ENCODE peak calls at places on chromosome 20, in seven cellular contexts. C is GM23338, S is sigmoid colon, M is breast epithelium, W is HCT116, P is stomach, Z is prostate gland. H is an unnamed sample.

GRCh38 chr20:3181270-3181669 is 7.9 kb upstream of the LZTS3 start:
- DNase-seq in P (no peak), M (no peak), S (no peak), W (no peak), C (no peak), Z (no peak), H (no peak)

GRCh38 chr20:3786126-3786484 is 435 bp downstream of the CENPB start:
- DNase-seq in P (peak), M (no peak), Z (peak), W (no peak), S (no peak), C (peak), H (no peak)

GRCh38 chr20:62607366-62608217 is 34.7 kb upstream of the SLCO4A1 start:
- DNase-seq in S (no peak), M (no peak), W (no peak), Z (no peak), C (no peak), P (no peak), H (no peak)

GRCh38 chr20:64161595-64162238 is 2.5 kb upstream of the MYT1 start:
- DNase-seq in S (no peak), Z (peak), C (peak), P (no peak), M (no peak), W (no peak), H (peak)

GRCh38 chr20:13333793-13334192 is 112.7 kb downstream of the ISM1 start:
- DNase-seq in Z (no peak), C (no peak), W (no peak), P (no peak), M (no peak), S (no peak), H (no peak)

GRCh38 chr20:4894981-4895381 is 106.3 kb downstream of the SLC23A2 start:
- DNase-seq in P (no peak), S (no peak), Z (no peak), M (no peak), C (no peak), W (no peak), H (no peak)

GRCh38 chr20:8895472-8895871 is 173.4 kb upstream of the PLCB4 start:
- DNase-seq in Z (no peak), C (peak), S (no peak), P (no peak), W (no peak), M (no peak), H (no peak)

GRCh38 chr20:44981736-44982406 is 15.6 kb downstream of the STK4 start:
- DNase-seq in Z (no peak), P (no peak), C (no peak), S (no peak), W (no peak), M (no peak), H (no peak)

GRCh38 chr20:53837126-53837826 is 233.1 kb downstream of the BCAS1 start:
- DNase-seq in M (no peak), Z (no peak), W (no peak), P (no peak), C (no peak), S (no peak), H (no peak)

GRCh38 chr20:52090036-52090435 is 101.5 kb downstream of the ZFP64 start:
- DNase-seq in M (no peak), S (no peak), C (no peak), Z (no peak), P (no peak), W (no peak), H (no peak)

GRCh38 chr20:40635990-40636389 is 53.0 kb downstream of the MAFB start:
- DNase-seq in C (no peak), Z (no peak), W (no peak), M (no peak), S (no peak), P (no peak), H (no peak)

GRCh38 chr20:33791021-33791420 is 20.1 kb upstream of the CHMP4B start:
- DNase-seq in Z (no peak), S (no peak), P (no peak), C (no peak), M (no peak), W (no peak), H (no peak)

GRCh38 chr20:10402938-10403593 is 31.0 kb downstream of the MKKS start:
- DNase-seq in M (no peak), S (no peak), P (no peak), W (no peak), C (no peak), Z (no peak), H (no peak)

GRCh38 chr20:51106011-51106410 is 83.1 kb upstream of the KCNG1 start:
- DNase-seq in M (no peak), Z (no peak), W (no peak), C (no peak), P (no peak), S (no peak), H (no peak)

GRCh38 chr20:24491043-24491756 is 21.8 kb downstream of the SYNDIG1 start:
- DNase-seq in S (peak), W (no peak), Z (no peak), M (no peak), C (no peak), P (no peak), H (no peak)

GRCh38 chr20:21052241-21052640 is 53.9 kb downstream of the LINC00237 start:
- DNase-seq in M (no peak), C (no peak), P (no peak), Z (no peak), S (no peak), W (no peak), H (no peak)

GRCh38 chr20:2652724-2653510 is 485 bp downstream of the NOP56 start:
- DNase-seq in M (no peak), S (no peak), W (no peak), C (peak), P (no peak), Z (peak), H (peak)

GRCh38 chr20:8244637-8245036 is 112.6 kb downstream of the PLCB1 start:
- DNase-seq in Z (peak), P (no peak), S (peak), C (no peak), M (no peak), W (no peak), H (no peak)

GRCh38 chr20:46040902-46041535 is 12.0 kb downstream of the SLC12A5 start:
- DNase-seq in C (peak), W (no peak), S (no peak), P (peak), M (no peak), Z (no peak), H (no peak)

GRCh38 chr20:58044286-58044685 is 184.2 kb downstream of the ANKRD60 start:
- DNase-seq in C (no peak), Z (no peak), M (no peak), S (no peak), P (no peak), W (no peak), H (no peak)

GRCh38 chr20:41049451-41049850 is 20.8 kb downstream of the TOP1 start:
- DNase-seq in S (no peak), W (no peak), M (no peak), C (no peak), Z (no peak), P (no peak), H (no peak)

GRCh38 chr20:10119336-10119735 is 84.5 kb downstream of the ANKEF1 start:
- DNase-seq in S (no peak), W (no peak), C (peak), P (no peak), M (no peak), Z (no peak), H (no peak)

GRCh38 chr20:327946-328563 is 2.7 kb downstream of the SOX12 start:
- DNase-seq in C (no peak), S (no peak), P (no peak), W (no peak), M (no peak), Z (no peak), H (no peak)

GRCh38 chr20:22974354-22974753 is 60.8 kb upstream of the SSTR4 start:
- DNase-seq in Z (no peak), M (no peak), W (peak), C (peak), S (no peak), P (peak), H (peak)
- H3K27ac ChIP-seq in Z (no peak), M (no peak), W (no peak), C (no peak), S (no peak), P (no peak), H (no peak)

DNA sequence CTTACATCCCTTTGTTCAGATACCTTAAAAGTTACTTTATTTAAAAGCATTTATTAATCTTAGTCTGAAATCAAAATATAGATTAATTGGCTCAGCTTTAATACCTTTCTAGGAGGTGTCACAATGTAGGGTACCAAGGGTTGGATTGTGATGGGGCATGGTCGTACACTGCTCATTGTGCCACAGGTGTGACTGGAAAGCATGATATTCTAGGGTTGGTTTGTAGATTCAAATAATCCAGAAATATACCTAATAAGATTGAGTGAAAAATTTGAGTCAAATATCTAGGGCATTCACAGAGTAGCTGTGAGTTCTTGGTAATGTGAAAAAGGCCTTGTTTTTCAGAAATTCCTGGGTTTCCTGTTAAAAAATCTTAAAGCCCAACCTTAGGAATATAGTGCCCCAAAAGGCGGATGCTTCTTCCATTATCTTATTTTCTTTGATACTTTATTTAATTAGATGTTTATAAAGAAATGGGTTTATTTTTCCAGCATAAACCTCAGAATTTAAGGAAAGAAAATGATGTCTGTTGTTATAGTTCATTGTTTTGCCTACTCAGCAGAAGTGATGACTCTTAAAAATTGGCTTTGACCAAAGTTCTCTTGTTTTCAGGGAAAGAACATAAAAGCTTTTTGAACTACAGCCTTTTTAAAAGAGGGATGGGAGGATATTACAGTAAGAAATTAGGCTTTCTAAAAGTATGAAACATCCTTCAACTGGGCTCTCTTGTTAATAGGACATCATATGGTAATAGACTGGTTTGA is 4.9 kb downstream of the SRSF6 start:
- DNase-seq in Z (no peak), P (no peak), W (no peak), M (no peak), S (no peak), C (no peak), H (no peak)
- TF ChIP-seq POLR2AphosphoS5 in Z (no peak), P (no peak), W (no peak), M (no peak), S (no peak), C (no peak), H (no peak)

GRCh38 chr20:37757550-37757949 is 63.7 kb downstream of the CTNNBL1 start:
- DNase-seq in P (no peak), C (peak), Z (no peak), M (no peak), W (no peak), S (no peak), H (no peak)
- H3K27ac ChIP-seq in P (no peak), C (peak), Z (no peak), M (no peak), W (no peak), S (no peak), H (no peak)

GRCh38 chr20:35724321-35725230 is 17.5 kb downstream of the RBM39 start:
- DNase-seq in Z (no peak), C (no peak), S (no peak), W (no peak), P (no peak), M (no peak), H (no peak)
- TF ChIP-seq POLR2AphosphoS5 in Z (no peak), C (no peak), S (no peak), W (no peak), P (no peak), M (no peak), H (no peak)

GRCh38 chr20:16551601-16552419 is 21.4 kb downstream of the KIF16B start:
- DNase-seq in Z (no peak), M (no peak), C (no peak), S (no peak), P (no peak), W (no peak), H (no peak)
- H3K27ac ChIP-seq in Z (no peak), M (peak), C (no peak), S (no peak), P (no peak), W (no peak), H (no peak)

DNA sequence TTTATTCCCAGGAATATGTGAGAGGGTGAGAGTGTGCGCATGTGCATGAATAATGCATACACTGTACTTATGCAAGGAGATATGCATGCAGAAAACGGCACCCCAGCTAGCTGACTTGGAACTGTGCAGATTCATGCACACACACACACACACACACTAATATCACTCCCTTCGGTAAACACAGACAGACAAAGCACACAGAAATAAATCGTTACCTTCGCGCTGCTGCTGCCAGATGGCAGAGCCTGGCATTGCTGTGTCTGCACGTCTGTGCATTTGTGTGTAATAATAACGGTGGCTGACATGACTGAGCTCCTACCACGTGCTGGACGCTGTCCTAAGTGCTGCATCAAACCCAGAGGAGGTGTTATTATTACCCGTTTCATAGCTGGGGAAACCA is 36.8 kb downstream of the PREX1 start:
- DNase-seq in P (no peak), S (peak), Z (peak), W (no peak), M (no peak), C (no peak), H (no peak)
- TF ChIP-seq POLR2AphosphoS5 in P (no peak), S (no peak), Z (peak), W (no peak), M (no peak), C (no peak), H (no peak)

GRCh38 chr20:47737923-47738322 is 47.4 kb downstream of the SULF2 start:
- DNase-seq in Z (no peak), M (no peak), S (no peak), W (no peak), P (no peak), C (no peak), H (no peak)

GRCh38 chr20:47734870-47735269 is 50.4 kb downstream of the SULF2 start:
- DNase-seq in S (no peak), P (no peak), Z (no peak), M (no peak), C (no peak), W (no peak), H (no peak)

GRCh38 chr20:47735412-47736400 is 49.6 kb downstream of the SULF2 start:
- DNase-seq in P (peak), M (no peak), Z (no peak), W (no peak), S (no peak), C (no peak), H (peak)

GRCh38 chr20:47733892-47734291 is 51.4 kb downstream of the SULF2 start:
- DNase-seq in S (no peak), Z (no peak), W (no peak), M (no peak), P (no peak), C (no peak), H (no peak)

GRCh38 chr20:47736570-47737152 is 48.6 kb downstream of the SULF2 start:
- DNase-seq in W (no peak), Z (no peak), P (no peak), C (no peak), M (no peak), S (no peak), H (no peak)
- H3K27ac ChIP-seq in W (no peak), Z (no peak), P (no peak), C (no peak), M (no peak), S (no peak), H (peak)

GRCh38 chr20:31822421-31823330 is 3.5 kb downstream of the MYLK2 start:
- DNase-seq in Z (peak), M (peak), W (no peak), S (peak), P (peak), C (peak), H (peak)
- TF ChIP-seq POLR2AphosphoS5 in Z (peak), M (peak), W (no peak), S (peak), P (no peak), C (no peak), H (no peak)

H was measured in HL-60.